ENCODE peak calls at places on chromosomes 12 and 14, in ten cellular contexts. Y is MM.1S; H is cardiac septum; J is hippocampal formation; A is Kasumi-1; W is fibroblast of mammary gland; G is stimulated activated CD4-positive, alpha-beta T cell treated with anti-CD3 and anti-CD28 coated beads, Interleukin-1b, Interleukin-23, amount 100 ng/mL, for 48 hours; I is central memory CD4-positive, alpha-beta T cell; K is SW480; M is stimulated activated CD8-positive, alpha-beta memory T cell treated with anti-CD3 and anti-CD28 coated beads, Interleukin-15, amount 100 ng/mL, for 1 hour. F is an unnamed sample.

GRCh38 chr14:96752594-96752993 is 44.6 kb upstream of the VRK1 start:
- DNase-seq in Y (no peak), H (no peak), J (no peak), A (no peak), W (peak), G (no peak), I (no peak), K (no peak), M (no peak), F (no peak)

GRCh38 chr14:77593501-77593911 is 22.9 kb downstream of the SPTLC2 start:
- DNase-seq in Y (no peak), H (no peak), J (no peak), A (peak), W (no peak), G (no peak), I (peak), K (peak), M (no peak), F (peak)

GRCh38 chr14:56874375-56874774 is 64.1 kb upstream of the OTX2 start:
- DNase-seq in Y (no peak), H (no peak), J (no peak), A (no peak), W (peak), G (no peak), I (no peak), K (peak), M (no peak), F (peak)

GRCh38 chr12:87687362-87687761 is 341.8 kb downstream of the C12orf50 start:
- DNase-seq in Y (no peak), H (no peak), J (no peak), A (no peak), W (no peak), G (no peak), I (no peak), K (no peak), M (no peak), F (no peak)

GRCh38 chr12:63064080-63064479 is 86.9 kb downstream of the AVPR1A start:
- DNase-seq in Y (no peak), H (no peak), J (no peak), A (peak), W (peak), G (no peak), I (no peak), K (no peak), M (no peak), F (no peak)

GRCh38 chr14:79254069-79254775 is 957.1 kb downstream of the DIO2 start:
- DNase-seq in Y (no peak), H (no peak), J (no peak), A (no peak), W (peak), G (no peak), I (no peak), K (no peak), M (no peak), F (no peak)

GRCh38 chr12:119989619-119990381 is 764 bp downstream of the BICDL1 start:
- DNase-seq in Y (peak), H (peak), J (peak), A (peak), W (peak), G (peak), I (peak), K (peak), M (no peak), F (peak)

GRCh38 chr12:2138871-2139308 is 86.1 kb downstream of the CACNA1C start:
- DNase-seq in Y (no peak), H (peak), J (no peak), A (no peak), W (no peak), G (no peak), I (no peak), K (no peak), M (no peak), F (peak)

GRCh38 chr12:79020106-79020505 is 155.5 kb downstream of the SYT1 start:
- DNase-seq in Y (no peak), H (no peak), J (no peak), A (no peak), W (peak), G (no peak), I (no peak), K (peak), M (no peak), F (no peak)

GRCh38 chr12:51424094-51424661 is 453 bp upstream of the SLC4A8 start:
- DNase-seq in Y (no peak), H (no peak), J (no peak), A (no peak), W (peak), G (no peak), I (no peak), K (no peak), M (no peak), F (no peak)

GRCh38 chr14:85813040-85813439 is 283.1 kb downstream of the FLRT2 start:
- DNase-seq in Y (peak), H (no peak), J (no peak), A (peak), W (no peak), G (no peak), I (no peak), K (no peak), M (no peak), F (no peak)

GRCh38 chr12:46164186-46164585 is 104.7 kb downstream of the SLC38A1 start:
- DNase-seq in Y (no peak), H (no peak), J (no peak), A (no peak), W (no peak), G (no peak), I (no peak), K (no peak), M (no peak), F (no peak)

GRCh38 chr12:5458229-5459050 is 26.5 kb downstream of the NTF3 start:
- DNase-seq in Y (no peak), H (no peak), J (no peak), A (no peak), W (no peak), G (no peak), I (no peak), K (no peak), M (no peak), F (no peak)

GRCh38 chr12:68958337-68958736 is 25.4 kb upstream of the CPM start:
- DNase-seq in Y (no peak), H (no peak), J (no peak), A (no peak), W (no peak), G (peak), I (no peak), K (no peak), M (no peak), F (no peak)

GRCh38 chr12:12890815-12891645 is at the start of gene GPRC5A:
- DNase-seq in Y (peak), H (peak), J (no peak), A (peak), W (peak), G (peak), I (peak), K (peak), M (no peak), F (peak)

GRCh38 chr12:109444263-109444662 is 32.8 kb downstream of the KCTD10 start:
- DNase-seq in Y (no peak), H (no peak), J (no peak), A (no peak), W (no peak), G (no peak), I (no peak), K (no peak), M (no peak), F (no peak)

GRCh38 chr14:22510527-22511110 is 78.4 kb downstream of the DAD1 start:
- DNase-seq in Y (no peak), H (no peak), J (no peak), A (no peak), W (no peak), G (no peak), I (no peak), K (no peak), M (no peak), F (no peak)

GRCh38 chr12:56631790-56632700 is 1.9 kb upstream of the BAZ2A start:
- DNase-seq in Y (peak), H (peak), J (peak), A (peak), W (peak), G (peak), I (peak), K (peak), M (peak), F (peak)

GRCh38 chr12:5661820-5662219 is 229.9 kb downstream of the NTF3 start:
- DNase-seq in Y (no peak), H (no peak), J (no peak), A (no peak), W (no peak), G (no peak), I (no peak), K (no peak), M (no peak), F (no peak)

GRCh38 chr12:7019043-7019569 is 830 bp upstream of the LPCAT3 start:
- DNase-seq in Y (no peak), H (no peak), J (no peak), A (no peak), W (no peak), G (no peak), I (no peak), K (peak), M (no peak), F (no peak)

GRCh38 chr14:69129264-69129880 is 23.5 kb downstream of the DCAF5 start:
- DNase-seq in Y (peak), H (peak), J (peak), A (peak), W (peak), G (peak), I (peak), K (peak), M (peak), F (peak)

GRCh38 chr12:47361389-47362031 is 281.8 kb upstream of the AMIGO2 start:
- DNase-seq in Y (peak), H (peak), J (no peak), A (peak), W (no peak), G (peak), I (peak), K (no peak), M (no peak), F (peak)

GRCh38 chr14:99188721-99189120 is 83.3 kb downstream of the BCL11B start:
- DNase-seq in Y (no peak), H (no peak), J (no peak), A (no peak), W (no peak), G (peak), I (peak), K (no peak), M (no peak), F (no peak)

GRCh38 chr12:54304187-54304810 is 3.5 kb upstream of the NFE2 start:
- DNase-seq in Y (no peak), H (peak), J (no peak), A (peak), W (no peak), G (no peak), I (no peak), K (peak), M (no peak), F (peak)

GRCh38 chr12:21379218-21379617 is 6.5 kb downstream of the IAPP start:
- DNase-seq in Y (no peak), H (no peak), J (no peak), A (no peak), W (no peak), G (no peak), I (no peak), K (no peak), M (no peak), F (no peak)

GRCh38 chr12:47383942-47384341 is 304.2 kb upstream of the AMIGO2 start:
- DNase-seq in Y (no peak), H (no peak), J (no peak), A (peak), W (peak), G (no peak), I (no peak), K (no peak), M (no peak), F (no peak)

GRCh38 chr14:34436118-34436905 is 25.7 kb downstream of the SPTSSA start:
- DNase-seq in Y (no peak), H (no peak), J (no peak), A (no peak), W (peak), G (no peak), I (no peak), K (no peak), M (no peak), F (no peak)

GRCh38 chr12:94147991-94148840 is at the start of gene PLXNC1:
- DNase-seq in Y (peak), H (peak), J (peak), A (peak), W (peak), G (peak), I (peak), K (peak), M (peak), F (no peak)

GRCh38 chr14:32703246-32703645 is 235.4 kb upstream of the NPAS3 start:
- DNase-seq in Y (no peak), H (no peak), J (no peak), A (no peak), W (peak), G (no peak), I (no peak), K (no peak), M (no peak), F (no peak)

GRCh38 chr12:109718390-109718789 is 4.8 kb downstream of the FAM222A start:
- DNase-seq in Y (no peak), H (no peak), J (peak), A (no peak), W (no peak), G (no peak), I (no peak), K (peak), M (no peak), F (no peak)

GRCh38 chr12:66804555-66804954 is 125.7 kb upstream of the GRIP1 start:
- DNase-seq in Y (no peak), H (no peak), J (no peak), A (no peak), W (no peak), G (no peak), I (no peak), K (no peak), M (no peak), F (no peak)

GRCh38 chr14:66634876-66635275 is 126.9 kb downstream of the GPHN start:
- DNase-seq in Y (no peak), H (no peak), J (no peak), A (no peak), W (no peak), G (no peak), I (no peak), K (no peak), M (no peak), F (no peak)

GRCh38 chr14:61470954-61471279 is 149.5 kb downstream of the PRKCH start:
- DNase-seq in Y (no peak), H (no peak), J (no peak), A (no peak), W (no peak), G (no peak), I (no peak), K (no peak), M (no peak), F (no peak)